ENCODE peak calls at places on chromosomes 12 and 14, in seven cellular contexts. N, S, T, G, Y, E and L are unnamed samples.

GRCh38 chr12:101813117-101813516 is 17.6 kb downstream of the GNPTAB start:
- DNase-seq in Y (no peak), S (no peak), E (no peak), T (no peak), N (no peak), G (no peak), L (no peak)

GRCh38 chr12:38983117-38983571 is 77.8 kb upstream of the CPNE8 start:
- DNase-seq in E (no peak), N (peak; percentile 60), S (no peak), T (no peak), Y (no peak), G (no peak), L (no peak)

GRCh38 chr12:52900896-52901714 is 3.8 kb downstream of the KRT8 start:
- DNase-seq in G (no peak), T (no peak), S (no peak), E (no peak), N (peak; percentile 34), Y (no peak), L (no peak)

GRCh38 chr14:56491299-56492285 is 88.0 kb upstream of the TMEM260 start:
- DNase-seq in E (peak; percentile 11), S (peak; percentile 79), T (peak; percentile 22), Y (peak; percentile 83), N (peak; percentile 49), G (peak; percentile 39), L (peak; percentile 8)

GRCh38 chr14:101754893-101755292 is 6.6 kb upstream of the PPP2R5C start:
- DNase-seq in N (no peak), S (no peak), G (no peak), T (no peak), Y (no peak), E (no peak), L (no peak)

GRCh38 chr12:116924558-116925453 is 14.1 kb downstream of the FBXW8 start:
- DNase-seq in G (no peak), Y (no peak), S (peak; percentile 44), T (no peak), E (peak; percentile 58), N (peak; percentile 51), L (peak; percentile 48)

GRCh38 chr14:58760121-58760520 is 122.4 kb downstream of the DACT1 start:
- DNase-seq in Y (no peak), E (no peak), N (no peak), S (no peak), T (no peak), G (no peak), L (no peak)

GRCh38 chr12:119397540-119397939 is 63.0 kb downstream of the CCDC60 start:
- DNase-seq in Y (no peak), N (no peak), S (no peak), G (no peak), T (no peak), E (no peak), L (no peak)

GRCh38 chr12:111451232-111451631 is 45.5 kb downstream of the SH2B3 start:
- DNase-seq in T (no peak), N (no peak), E (no peak), S (no peak), G (no peak), Y (no peak), L (no peak)

GRCh38 chr14:63473194-63473788 is 69.9 kb downstream of the PPP2R5E start:
- DNase-seq in S (no peak), T (no peak), E (no peak), N (no peak), Y (no peak), G (no peak), L (no peak)

GRCh38 chr12:11581179-11581755 is 68.2 kb upstream of the ETV6 start:
- DNase-seq in G (peak; percentile 51), Y (peak; percentile 66), T (peak; percentile 35), S (peak; percentile 46), E (no peak), N (peak; percentile 50), L (no peak)

GRCh38 chr12:16788888-16789790 is 183.2 kb upstream of the LMO3 start:
- DNase-seq in T (no peak), G (peak; percentile 7), N (no peak), Y (no peak), S (no peak), E (peak; percentile 37), L (no peak)

GRCh38 chr12:124917135-124917840 is 2.8 kb upstream of the UBC start:
- DNase-seq in Y (peak; percentile 86), T (peak; percentile 77), N (peak; percentile 99), E (peak; percentile 98), G (peak; percentile 83), S (peak; percentile 99), L (no peak)

GRCh38 chr12:89314060-89314761 is 38.1 kb downstream of the DUSP6 start:
- DNase-seq in S (no peak), G (no peak), T (no peak), N (no peak), E (no peak), Y (no peak), L (no peak)

GRCh38 chr12:71011261-71011660 is 90.7 kb upstream of the PTPRR start:
- DNase-seq in Y (no peak), E (no peak), S (no peak), N (no peak), T (no peak), G (no peak), L (no peak)

GRCh38 chr12:47222960-47223847 is 143.4 kb upstream of the AMIGO2 start:
- DNase-seq in T (peak; percentile 38), S (no peak), G (no peak), N (no peak), E (no peak), Y (peak; percentile 61), L (no peak)

GRCh38 chr12:52346596-52346995 is 20.7 kb downstream of the KRT85 start:
- DNase-seq in G (no peak), E (peak; percentile 16), T (no peak), Y (no peak), N (no peak), S (no peak), L (no peak)

GRCh38 chr12:114694436-114695304 is 10.7 kb upstream of the TBX3 start:
- DNase-seq in S (no peak), N (no peak), Y (no peak), E (no peak), T (no peak), G (no peak), L (no peak)

GRCh38 chr14:99910337-99911268 is 117.4 kb downstream of the EML1 start:
- DNase-seq in G (no peak), E (no peak), S (no peak), T (no peak), N (peak; percentile 16), Y (no peak), L (no peak)

GRCh38 chr12:51868821-51869489 is 18.9 kb upstream of the ANKRD33 start:
- DNase-seq in N (no peak), G (peak; percentile 91), Y (peak; percentile 70), S (no peak), T (peak; percentile 68), E (no peak), L (no peak)

GRCh38 chr12:104280703-104281458 is 22.7 kb upstream of the EID3 start:
- DNase-seq in Y (no peak), T (no peak), G (no peak), N (peak; percentile 43), S (peak; percentile 68), E (no peak), L (no peak)

DNA sequence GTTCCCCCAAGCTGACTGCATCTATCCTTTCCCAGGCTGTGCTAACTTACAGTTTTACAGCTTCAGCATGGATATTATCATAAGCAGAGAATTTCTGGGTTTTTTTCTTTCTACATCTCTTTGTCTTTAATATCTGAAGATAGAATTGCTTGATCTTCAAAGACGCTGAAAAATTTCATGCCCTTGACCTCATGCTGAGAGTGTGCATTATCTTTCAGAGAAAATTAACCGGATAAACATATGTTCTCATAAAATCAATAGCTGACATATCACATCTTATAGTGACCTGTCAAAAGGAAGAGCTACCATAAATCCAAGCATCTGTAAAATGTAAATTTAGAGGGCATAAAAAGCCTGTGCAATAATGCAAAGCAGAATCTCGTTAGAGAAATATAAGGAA is 1704.1 kb upstream of the FLRT2 start:
- DNase-seq in Y (no peak), T (no peak), S (no peak), E (no peak), G (no peak), N (no peak), L (no peak)
- TF ChIP-seq JUND in Y (no peak), T (no peak), S (no peak), E (no peak), G (no peak), N (no peak), L (no peak)

GRCh38 chr14:55440385-55440784 is at the start of gene TBPL2:
- DNase-seq in N (no peak), E (no peak), T (no peak), G (no peak), S (no peak), Y (peak; percentile 90), L (no peak)
- TF ChIP-seq JUND in N (no peak), E (no peak), T (no peak), G (no peak), S (no peak), Y (no peak), L (no peak)

DNA sequence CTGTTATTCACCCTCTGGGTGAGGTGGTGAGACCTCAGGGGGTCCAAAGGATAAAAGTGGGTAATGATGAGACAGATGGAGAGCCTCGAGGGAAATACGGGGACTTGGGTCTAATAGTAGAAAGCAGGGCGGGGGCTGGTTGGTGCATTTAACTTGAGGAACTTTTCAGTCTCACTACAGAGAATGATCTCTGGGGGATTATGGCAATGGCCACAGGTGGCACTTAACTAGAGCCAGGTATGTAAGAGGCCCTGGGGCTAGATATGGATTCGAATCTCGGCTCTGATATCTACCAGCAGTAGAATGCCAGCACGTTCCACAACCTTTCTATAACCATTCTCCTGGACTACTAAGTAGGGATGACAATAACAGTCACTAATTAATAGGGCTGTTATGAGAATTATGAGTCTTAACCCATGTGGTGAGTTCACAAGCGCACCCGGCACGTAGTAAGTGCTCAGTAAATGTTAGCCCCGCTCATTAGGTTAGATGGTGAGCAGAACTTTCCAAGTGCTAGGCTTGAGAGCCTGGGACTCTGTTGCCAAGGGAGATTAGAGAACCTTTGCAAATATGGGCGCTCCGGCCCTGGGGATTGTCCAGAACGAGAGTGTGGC is 893 bp upstream of the PLXNC1 start:
- DNase-seq in E (no peak), S (no peak), Y (peak; percentile 41), T (no peak), N (no peak), G (no peak), L (no peak)
- TF ChIP-seq JUND in E (no peak), S (no peak), Y (no peak), T (no peak), N (no peak), G (no peak), L (no peak)

DNA sequence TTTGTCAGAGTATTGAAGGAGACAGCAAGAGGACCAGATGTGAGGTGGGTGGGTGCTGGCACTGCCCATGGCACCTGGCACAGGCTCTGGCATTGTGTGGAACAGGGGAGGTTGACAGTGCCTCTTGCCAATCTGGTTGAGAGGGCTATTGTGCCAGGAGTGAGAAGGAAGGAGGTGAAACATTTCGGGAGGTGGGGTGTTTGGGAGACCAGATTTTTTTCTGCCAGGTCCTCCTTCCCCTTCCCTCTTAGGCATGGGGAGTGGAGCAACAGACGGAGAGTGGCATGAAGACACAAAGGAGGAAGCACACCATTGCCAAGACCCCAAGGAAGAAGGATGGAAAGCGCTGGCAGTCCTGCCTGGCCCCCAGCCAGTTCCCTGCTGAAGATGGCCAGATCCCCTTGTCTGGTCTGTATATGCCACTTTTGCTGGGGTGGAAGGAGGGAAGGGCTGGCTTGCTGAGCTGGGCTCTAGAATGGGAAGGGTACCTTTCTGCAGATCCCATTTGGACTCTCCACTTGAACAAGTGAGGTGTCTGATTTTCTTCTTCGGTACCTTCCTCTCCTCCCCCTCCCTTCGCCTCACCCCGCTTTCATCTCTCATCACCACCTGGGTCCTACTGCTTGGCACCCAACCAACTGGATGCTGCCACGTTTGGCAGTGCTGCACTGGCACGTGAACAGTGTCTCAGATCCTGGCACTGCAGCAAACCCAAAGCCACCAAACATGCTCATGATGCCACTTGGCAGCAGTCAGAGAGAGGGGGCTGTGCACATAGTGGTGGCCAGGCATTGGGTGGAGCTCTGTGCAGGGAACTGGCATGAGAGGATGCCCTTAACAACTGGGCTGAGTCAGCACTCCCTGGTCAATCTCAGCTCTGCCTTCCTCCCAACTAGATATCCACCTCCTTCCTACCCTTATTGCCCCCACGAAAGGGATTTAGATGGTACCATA is 37.3 kb downstream of the ZFHX2 start:
- DNase-seq in Y (no peak), S (no peak), T (no peak), G (no peak), N (no peak), E (no peak), L (no peak)
- TF ChIP-seq JUND in Y (no peak), S (no peak), T (no peak), G (no peak), N (no peak), E (no peak), L (no peak)